ENCODE peak calls at places on chromosomes 6 and 20, in ten cellular contexts. One of them, this sample, is unnamed.

GRCh38 chr20:38970302-38970701 is 8.2 kb downstream of the DHX35 start:
- DNase-seq in tibial artery: no peak
- DNase-seq in fibroblast of lung: peak; percentile 87
- DNase-seq in posterior cingulate gyrus: no peak
- DNase-seq in body of pancreas: no peak
- DNase-seq in stimulated activated CD4-positive, alpha-beta T cell treated with anti-CD3 and anti-CD28 coated beads, Interleukin-4, amount 100 ng/mL, for 1 hour: no peak
- DNase-seq in BJ: peak; percentile 74
- DNase-seq in NCI-H1436: no peak
- DNase-seq in endothelial cell: no peak
- DNase-seq in progenitor cell of endocrine pancreas: no peak
- DNase-seq in this sample: no peak

GRCh38 chr6:20851795-20852194 is 317.5 kb downstream of the CDKAL1 start:
- DNase-seq in tibial artery: no peak
- DNase-seq in fibroblast of lung: no peak
- DNase-seq in posterior cingulate gyrus: no peak
- DNase-seq in body of pancreas: no peak
- DNase-seq in stimulated activated CD4-positive, alpha-beta T cell treated with anti-CD3 and anti-CD28 coated beads, Interleukin-4, amount 100 ng/mL, for 1 hour: no peak
- DNase-seq in BJ: no peak
- DNase-seq in NCI-H1436: no peak
- DNase-seq in endothelial cell: no peak
- DNase-seq in progenitor cell of endocrine pancreas: no peak
- DNase-seq in this sample: no peak

GRCh38 chr20:32327087-32327681 is 30.9 kb upstream of the ASXL1 start:
- DNase-seq in tibial artery: no peak
- DNase-seq in fibroblast of lung: peak; percentile 96
- DNase-seq in posterior cingulate gyrus: no peak
- DNase-seq in body of pancreas: no peak
- DNase-seq in stimulated activated CD4-positive, alpha-beta T cell treated with anti-CD3 and anti-CD28 coated beads, Interleukin-4, amount 100 ng/mL, for 1 hour: no peak
- DNase-seq in BJ: no peak
- DNase-seq in NCI-H1436: no peak
- DNase-seq in endothelial cell: no peak
- DNase-seq in progenitor cell of endocrine pancreas: no peak
- DNase-seq in this sample: no peak

GRCh38 chr20:8557711-8558110 is 425.6 kb downstream of the PLCB1 start:
- DNase-seq in tibial artery: no peak
- DNase-seq in fibroblast of lung: peak; percentile 68
- DNase-seq in posterior cingulate gyrus: no peak
- DNase-seq in body of pancreas: no peak
- DNase-seq in stimulated activated CD4-positive, alpha-beta T cell treated with anti-CD3 and anti-CD28 coated beads, Interleukin-4, amount 100 ng/mL, for 1 hour: no peak
- DNase-seq in BJ: no peak
- DNase-seq in NCI-H1436: no peak
- DNase-seq in endothelial cell: no peak
- DNase-seq in progenitor cell of endocrine pancreas: no peak
- DNase-seq in this sample: no peak

GRCh38 chr20:63236116-63236837 is 572 bp downstream of the BIRC7 start:
- DNase-seq in tibial artery: no peak
- DNase-seq in fibroblast of lung: no peak
- DNase-seq in posterior cingulate gyrus: no peak
- DNase-seq in body of pancreas: no peak
- DNase-seq in stimulated activated CD4-positive, alpha-beta T cell treated with anti-CD3 and anti-CD28 coated beads, Interleukin-4, amount 100 ng/mL, for 1 hour: no peak
- DNase-seq in BJ: no peak
- DNase-seq in NCI-H1436: no peak
- DNase-seq in endothelial cell: no peak
- DNase-seq in progenitor cell of endocrine pancreas: no peak
- DNase-seq in this sample: no peak

GRCh38 chr6:157094038-157094437 is 229.3 kb downstream of the TMEM242 start:
- DNase-seq in tibial artery: no peak
- DNase-seq in fibroblast of lung: no peak
- DNase-seq in posterior cingulate gyrus: no peak
- DNase-seq in body of pancreas: no peak
- DNase-seq in stimulated activated CD4-positive, alpha-beta T cell treated with anti-CD3 and anti-CD28 coated beads, Interleukin-4, amount 100 ng/mL, for 1 hour: no peak
- DNase-seq in BJ: no peak
- DNase-seq in NCI-H1436: no peak
- DNase-seq in endothelial cell: no peak
- DNase-seq in progenitor cell of endocrine pancreas: no peak
- DNase-seq in this sample: no peak

GRCh38 chr20:40920291-40920690 is 108.3 kb upstream of the TOP1 start:
- DNase-seq in tibial artery: no peak
- DNase-seq in fibroblast of lung: no peak
- DNase-seq in posterior cingulate gyrus: no peak
- DNase-seq in body of pancreas: no peak
- DNase-seq in stimulated activated CD4-positive, alpha-beta T cell treated with anti-CD3 and anti-CD28 coated beads, Interleukin-4, amount 100 ng/mL, for 1 hour: no peak
- DNase-seq in BJ: no peak
- DNase-seq in NCI-H1436: no peak
- DNase-seq in endothelial cell: no peak
- DNase-seq in progenitor cell of endocrine pancreas: no peak
- DNase-seq in this sample: no peak

GRCh38 chr6:116246089-116246488 is 7.8 kb downstream of the TSPYL4 start:
- DNase-seq in tibial artery: no peak
- DNase-seq in fibroblast of lung: peak; percentile 83
- DNase-seq in posterior cingulate gyrus: no peak
- DNase-seq in body of pancreas: no peak
- DNase-seq in stimulated activated CD4-positive, alpha-beta T cell treated with anti-CD3 and anti-CD28 coated beads, Interleukin-4, amount 100 ng/mL, for 1 hour: no peak
- DNase-seq in BJ: no peak
- DNase-seq in NCI-H1436: no peak
- DNase-seq in endothelial cell: no peak
- DNase-seq in progenitor cell of endocrine pancreas: no peak
- DNase-seq in this sample: no peak

GRCh38 chr6:127366281-127367022 is 23.0 kb upstream of the ECHDC1 start:
- DNase-seq in tibial artery: peak; percentile 24
- DNase-seq in fibroblast of lung: peak; percentile 96
- DNase-seq in posterior cingulate gyrus: no peak
- DNase-seq in body of pancreas: no peak
- DNase-seq in stimulated activated CD4-positive, alpha-beta T cell treated with anti-CD3 and anti-CD28 coated beads, Interleukin-4, amount 100 ng/mL, for 1 hour: no peak
- DNase-seq in BJ: peak; percentile 93
- DNase-seq in NCI-H1436: no peak
- DNase-seq in endothelial cell: no peak
- DNase-seq in progenitor cell of endocrine pancreas: no peak
- DNase-seq in this sample: no peak

GRCh38 chr6:148869589-148869988 is 122.8 kb downstream of the UST start:
- DNase-seq in tibial artery: no peak
- DNase-seq in fibroblast of lung: peak; percentile 96
- DNase-seq in posterior cingulate gyrus: no peak
- DNase-seq in body of pancreas: no peak
- DNase-seq in stimulated activated CD4-positive, alpha-beta T cell treated with anti-CD3 and anti-CD28 coated beads, Interleukin-4, amount 100 ng/mL, for 1 hour: no peak
- DNase-seq in BJ: peak; percentile 61
- DNase-seq in NCI-H1436: no peak
- DNase-seq in endothelial cell: no peak
- DNase-seq in progenitor cell of endocrine pancreas: no peak
- DNase-seq in this sample: no peak

GRCh38 chr20:5770240-5770986 is 20.2 kb downstream of the SHLD1 start:
- DNase-seq in tibial artery: no peak
- DNase-seq in fibroblast of lung: no peak
- DNase-seq in posterior cingulate gyrus: no peak
- DNase-seq in body of pancreas: no peak
- DNase-seq in stimulated activated CD4-positive, alpha-beta T cell treated with anti-CD3 and anti-CD28 coated beads, Interleukin-4, amount 100 ng/mL, for 1 hour: no peak
- DNase-seq in BJ: no peak
- DNase-seq in NCI-H1436: no peak
- DNase-seq in endothelial cell: no peak
- DNase-seq in progenitor cell of endocrine pancreas: no peak
- DNase-seq in this sample: no peak

GRCh38 chr6:7721654-7722053 is 4.2 kb upstream of the BMP6 start:
- DNase-seq in tibial artery: no peak
- DNase-seq in fibroblast of lung: no peak
- DNase-seq in posterior cingulate gyrus: no peak
- DNase-seq in body of pancreas: no peak
- DNase-seq in stimulated activated CD4-positive, alpha-beta T cell treated with anti-CD3 and anti-CD28 coated beads, Interleukin-4, amount 100 ng/mL, for 1 hour: no peak
- DNase-seq in BJ: no peak
- DNase-seq in NCI-H1436: no peak
- DNase-seq in endothelial cell: no peak
- DNase-seq in progenitor cell of endocrine pancreas: no peak
- DNase-seq in this sample: no peak

GRCh38 chr6:89999154-89999553 is 104.9 kb downstream of the GJA10 start:
- DNase-seq in tibial artery: no peak
- DNase-seq in fibroblast of lung: peak; percentile 71
- DNase-seq in posterior cingulate gyrus: no peak
- DNase-seq in body of pancreas: peak; percentile 78
- DNase-seq in stimulated activated CD4-positive, alpha-beta T cell treated with anti-CD3 and anti-CD28 coated beads, Interleukin-4, amount 100 ng/mL, for 1 hour: no peak
- DNase-seq in BJ: no peak
- DNase-seq in NCI-H1436: peak; percentile 97
- DNase-seq in endothelial cell: no peak
- DNase-seq in progenitor cell of endocrine pancreas: no peak
- DNase-seq in this sample: peak; percentile 44

GRCh38 chr6:1698527-1698926 is 88.8 kb downstream of the FOXC1 start:
- DNase-seq in tibial artery: no peak
- DNase-seq in fibroblast of lung: no peak
- DNase-seq in posterior cingulate gyrus: no peak
- DNase-seq in body of pancreas: no peak
- DNase-seq in stimulated activated CD4-positive, alpha-beta T cell treated with anti-CD3 and anti-CD28 coated beads, Interleukin-4, amount 100 ng/mL, for 1 hour: no peak
- DNase-seq in BJ: no peak
- DNase-seq in NCI-H1436: no peak
- DNase-seq in endothelial cell: no peak
- DNase-seq in progenitor cell of endocrine pancreas: no peak
- DNase-seq in this sample: no peak